ENCODE peak calls at places on chromosomes 2 and 18, in six cellular contexts. I is activated T-cell treated with anti-CD3 and anti-CD28 coated beads, Interleukin-2, amount 50 U/mL, for 72 hours; Y is smooth muscle cell of the brain vasculature; T is HEK293T; R is frontal cortex; W is nucleus accumbens. N is an unnamed sample.

GRCh38 chr2:8656160-8656641 is 25.7 kb upstream of the ID2 start:
- DNase-seq in I (no peak), Y (no peak), T (no peak), R (no peak), W (no peak), N (no peak)

GRCh38 chr2:14872779-14873325 is 240.3 kb downstream of the LRATD1 start:
- DNase-seq in I (no peak), Y (no peak), T (no peak), R (no peak), W (no peak), N (no peak)

GRCh38 chr2:213237787-213238186 is 46.5 kb upstream of the SPAG16 start:
- DNase-seq in I (no peak), Y (no peak), T (no peak), R (no peak), W (no peak), N (no peak)

GRCh38 chr2:85707304-85707703 is 13.1 kb downstream of the GNLY start:
- DNase-seq in I (peak; percentile 81), Y (peak; percentile 70), T (peak; percentile 78), R (peak; percentile 61), W (peak; percentile 30), N (peak; percentile 85)

GRCh38 chr18:36284671-36285295 is 12.7 kb upstream of the FHOD3 start:
- DNase-seq in I (peak; percentile 34), Y (peak; percentile 54), T (peak; percentile 78), R (peak; percentile 38), W (peak; percentile 10), N (peak; percentile 57)

GRCh38 chr2:25856377-25856776 is 21.9 kb downstream of the ASXL2 start:
- DNase-seq in I (no peak), Y (no peak), T (no peak), R (no peak), W (no peak), N (no peak)

GRCh38 chr2:16950436-16950835 is 284.8 kb upstream of the CYRIA start:
- DNase-seq in I (no peak), Y (no peak), T (no peak), R (no peak), W (no peak), N (no peak)

GRCh38 chr2:7744827-7745226 is 827.6 kb downstream of the RNF144A start:
- DNase-seq in I (peak; percentile 72), Y (no peak), T (no peak), R (no peak), W (no peak), N (peak; percentile 95)

GRCh38 chr18:8747440-8747937 is 42.1 kb downstream of the MTCL1 start:
- DNase-seq in I (no peak), Y (no peak), T (no peak), R (no peak), W (no peak), N (no peak)

GRCh38 chr2:190986221-190986953 is 27.6 kb downstream of the STAT1 start:
- DNase-seq in I (no peak), Y (no peak), T (peak; percentile 25), R (no peak), W (no peak), N (no peak)

N was measured in activated CD8-positive, alpha-beta memory T cell treated with anti-CD3 and anti-CD28 coated beads, Interleukin-2, amount 10 ng/mL, durations not matched to agents 7 days and 5 days.